ENCODE peak calls at places on chromosomes 3 and 15, in eight cellular contexts. G is pancreas, X is choroid plexus epithelial cell, W is brain microvascular endothelial cell, Y is PC-9, N is right lobe of liver, B is GM12865, V is OCI-LY7. D is an unnamed sample.

GRCh38 chr15:60584355-60585023 is 105.5 kb upstream of the ICE2 start:
- DNase-seq in G (no peak), Y (no peak), W (no peak), X (no peak), B (peak), N (no peak), V (no peak), D (peak)

GRCh38 chr15:78788261-78788660 is 23.0 kb downstream of the ADAMTS7 start:
- DNase-seq in W (no peak), B (no peak), Y (no peak), V (no peak), X (no peak), G (no peak), N (no peak), D (no peak)

GRCh38 chr15:79724312-79724711 is 172.5 kb downstream of the MTHFS start:
- DNase-seq in V (no peak), W (peak), B (no peak), N (no peak), G (no peak), X (peak), Y (no peak), D (peak)

GRCh38 chr15:83030021-83030420 is 18.6 kb upstream of the C15orf40 start:
- DNase-seq in B (no peak), G (no peak), W (peak), Y (no peak), V (no peak), X (peak), N (no peak), D (peak)

GRCh38 chr15:74037171-74038117 is 42.9 kb downstream of the PML start:
- DNase-seq in W (no peak), B (no peak), V (no peak), N (no peak), Y (no peak), G (no peak), X (no peak), D (no peak)

GRCh38 chr15:34969340-34970097 is at the start of gene AQR:
- DNase-seq in G (peak), B (peak), Y (peak), N (peak), W (peak), X (peak), V (peak), D (peak)

GRCh38 chr15:29143293-29143692 is 126.3 kb downstream of the NSMCE3 start:
- DNase-seq in V (no peak), G (no peak), N (no peak), X (no peak), W (no peak), Y (no peak), B (no peak), D (no peak)

GRCh38 chr3:117322866-117323265 is 613.3 kb downstream of the TUSC7 start:
- DNase-seq in W (no peak), V (no peak), X (peak), N (no peak), Y (no peak), B (peak), G (no peak), D (peak)

GRCh38 chr15:43954181-43954621 is 127.4 kb downstream of the WDR76 start:
- DNase-seq in Y (no peak), V (no peak), X (no peak), N (no peak), W (no peak), G (no peak), B (no peak), D (no peak)

GRCh38 chr15:47885921-47886320 is 168.6 kb downstream of the SEMA6D start:
- DNase-seq in N (no peak), B (no peak), Y (no peak), X (peak), V (no peak), W (peak), G (no peak), D (peak)

GRCh38 chr15:74857082-74857655 is 14.2 kb upstream of the ULK3 start:
- DNase-seq in W (no peak), G (no peak), B (peak), V (peak), X (no peak), Y (peak), N (no peak), D (no peak)

GRCh38 chr3:168024537-168024941 is 71.2 kb downstream of the GOLIM4 start:
- DNase-seq in N (no peak), X (peak), Y (no peak), G (no peak), B (no peak), V (no peak), W (peak), D (peak)

GRCh38 chr15:35956066-35956465 is 410.1 kb upstream of the DPH6 start:
- DNase-seq in W (no peak), B (no peak), N (no peak), G (no peak), V (no peak), X (no peak), Y (no peak), D (no peak)

GRCh38 chr3:112582242-112582874 is 20.5 kb downstream of the SLC35A5 start:
- DNase-seq in B (peak), Y (peak), G (no peak), V (peak), N (no peak), W (peak), X (peak), D (peak)

GRCh38 chr15:33587773-33588172 is 277.0 kb downstream of the RYR3 start:
- DNase-seq in V (no peak), G (no peak), B (no peak), W (peak), N (no peak), X (peak), Y (no peak), D (peak)

GRCh38 chr15:99729920-99730319 is 3.3 kb downstream of the LYSMD4 start:
- DNase-seq in W (peak), B (peak), X (peak), Y (no peak), N (no peak), V (peak), G (no peak), D (peak)

GRCh38 chr15:72353266-72353665 is 22.5 kb downstream of the HEXA start:
- DNase-seq in W (no peak), G (no peak), N (no peak), X (no peak), V (no peak), Y (peak), B (no peak), D (no peak)

GRCh38 chr15:43998607-43999006 is 171.8 kb downstream of the WDR76 start:
- DNase-seq in N (no peak), V (no peak), B (no peak), G (peak), W (peak), Y (no peak), X (peak), D (peak)

GRCh38 chr15:29854413-29854812 is 32.1 kb upstream of the TJP1 start:
- DNase-seq in Y (peak), V (no peak), W (no peak), G (no peak), X (no peak), B (no peak), N (no peak), D (no peak)

GRCh38 chr3:177618873-177619771 is 421.8 kb upstream of the TBL1XR1 start:
- DNase-seq in V (no peak), W (peak), X (peak), B (no peak), G (no peak), N (no peak), Y (peak), D (peak)

GRCh38 chr3:23077126-23077525 is 126.0 kb upstream of the UBE2E2 start:
- DNase-seq in B (no peak), Y (no peak), N (no peak), X (no peak), G (no peak), V (no peak), W (no peak), D (no peak)

GRCh38 chr15:90576711-90577389 is 47.1 kb downstream of the CRTC3 start:
- DNase-seq in X (no peak), B (no peak), V (no peak), W (no peak), G (no peak), N (no peak), Y (no peak), D (no peak)

GRCh38 chr15:66863382-66864085 is 161.5 kb downstream of the SMAD6 start:
- DNase-seq in Y (no peak), N (peak), B (no peak), W (no peak), G (no peak), V (no peak), X (no peak), D (no peak)

GRCh38 chr3:129650256-129650872 is 43.9 kb upstream of the PLXND1 start:
- DNase-seq in N (peak), W (peak), B (peak), X (peak), G (no peak), V (peak), Y (peak), D (peak)

GRCh38 chr15:69757186-69757585 is 304.6 kb downstream of the RPLP1 start:
- DNase-seq in V (no peak), B (no peak), W (no peak), N (no peak), G (no peak), Y (no peak), X (no peak), D (no peak)

GRCh38 chr3:33403756-33404155 is 36.4 kb downstream of the UBP1 start:
- DNase-seq in B (no peak), N (no peak), X (no peak), V (no peak), G (no peak), W (peak), Y (no peak), D (no peak)

GRCh38 chr3:61650719-61651118 is 89.3 kb downstream of the PTPRG start:
- DNase-seq in V (no peak), X (no peak), W (no peak), G (no peak), B (no peak), Y (no peak), N (no peak), D (no peak)
- TF ChIP-seq CTCF in V (no peak), X (no peak), W (no peak), G (no peak), B (no peak), Y (no peak), N (no peak), D (no peak)

GRCh38 chr3:16849240-16849639 is 35.5 kb upstream of the PLCL2 start:
- DNase-seq in G (no peak), W (peak), N (peak), B (peak), Y (no peak), V (peak), X (peak), D (peak)

GRCh38 chr3:16848007-16848406 is 36.7 kb upstream of the PLCL2 start:
- DNase-seq in V (no peak), N (no peak), B (peak), Y (no peak), W (no peak), X (no peak), G (no peak), D (no peak)

GRCh38 chr3:16844771-16845170 is 40.0 kb upstream of the PLCL2 start:
- DNase-seq in B (no peak), X (no peak), V (no peak), G (no peak), W (no peak), Y (no peak), N (no peak), D (no peak)

GRCh38 chr3:16846373-16847078 is 38.2 kb upstream of the PLCL2 start:
- DNase-seq in V (no peak), X (no peak), Y (no peak), G (peak), W (no peak), B (no peak), N (no peak), D (no peak)

DNA sequence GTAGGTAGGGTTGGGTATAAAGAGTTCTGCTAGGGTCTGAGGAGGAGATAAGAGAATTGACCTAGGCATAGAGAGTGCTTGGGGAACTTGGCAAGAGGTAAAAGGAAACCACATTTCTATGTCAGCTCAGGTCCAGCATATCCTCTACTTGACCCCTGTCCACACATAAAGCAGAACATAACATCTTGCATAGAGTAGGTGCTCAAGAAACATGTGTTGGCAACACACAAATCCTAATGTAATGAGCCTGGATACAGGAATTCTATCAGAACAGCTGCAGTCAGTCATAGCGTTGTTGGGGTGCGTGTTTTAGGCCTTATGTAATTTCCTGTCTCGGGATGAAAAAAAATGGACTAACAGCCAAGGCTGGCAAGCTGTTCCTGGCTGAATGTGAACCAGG is 35.0 kb upstream of the PLCL2 start:
- DNase-seq in V (no peak), Y (no peak), W (peak), B (no peak), X (peak), N (no peak), G (no peak), D (peak)
- H3K4me3 ChIP-seq in V (no peak), Y (no peak), W (no peak), B (no peak), X (no peak), N (no peak), G (no peak), D (no peak)

DNA sequence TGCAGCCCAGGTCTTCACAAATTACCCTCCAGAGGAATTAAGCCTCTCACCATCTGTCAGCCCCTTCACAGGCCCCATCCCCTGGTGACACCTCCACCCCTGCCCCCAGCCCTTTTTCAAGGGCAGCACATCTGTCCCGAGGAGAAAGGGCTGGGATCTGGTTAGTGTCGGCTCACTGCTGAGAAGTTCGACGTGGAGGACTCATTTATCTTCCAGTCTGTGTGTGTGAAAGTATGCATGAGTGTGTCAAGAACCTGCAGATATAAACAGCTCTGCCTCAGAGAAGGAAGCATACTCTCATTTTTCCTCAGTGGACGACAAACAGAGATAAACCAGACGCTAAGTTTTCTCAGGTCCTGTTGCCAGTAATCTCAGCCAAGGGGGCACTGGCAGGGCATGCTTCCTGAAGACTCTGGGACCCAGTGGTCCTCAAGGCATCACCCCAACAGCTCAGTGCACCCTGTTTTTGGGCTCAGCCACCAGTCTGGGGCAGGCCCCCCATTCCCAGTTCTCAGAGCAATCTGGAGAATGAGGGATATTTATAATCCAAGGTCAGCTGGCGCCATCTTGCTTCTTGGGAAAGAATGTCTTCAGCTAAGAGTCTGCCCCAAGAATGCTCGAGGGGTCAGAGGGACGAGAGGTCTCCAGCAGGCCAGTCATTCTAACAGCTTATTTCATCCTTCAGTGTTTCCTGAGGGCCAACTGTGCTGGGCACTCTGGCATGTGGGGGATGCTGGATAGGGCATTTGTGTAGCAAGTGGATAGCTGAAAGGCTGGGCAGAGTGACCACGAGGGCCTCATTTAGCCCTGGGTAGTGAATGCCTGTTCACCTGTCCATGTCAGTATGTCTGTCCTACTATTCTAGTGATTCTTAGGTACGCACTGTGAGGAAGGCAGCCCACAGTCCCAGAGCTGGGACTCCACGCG is 73.6 kb downstream of the ADCY5 start:
- DNase-seq in W (no peak), V (no peak), N (no peak), Y (no peak), B (no peak), G (no peak), X (peak), D (peak)
- TF ChIP-seq CTCF in W (peak), V (no peak), N (no peak), Y (no peak), B (no peak), G (no peak), X (peak), D (no peak)

GRCh38 chr3:133490468-133491351 is 82.8 kb upstream of the CDV3 start:
- DNase-seq in X (no peak), N (no peak), G (no peak), V (peak), Y (no peak), B (peak), W (no peak), D (no peak)
- H3K4me3 ChIP-seq in X (no peak), N (no peak), G (no peak), V (peak), Y (no peak), B (peak), W (no peak), D (no peak)

GRCh38 chr3:10988991-10989484 is 3.5 kb upstream of the SLC6A1 start:
- DNase-seq in N (no peak), V (no peak), X (no peak), B (no peak), G (no peak), Y (no peak), W (no peak), D (no peak)
- TF ChIP-seq CTCF in N (no peak), V (no peak), X (no peak), B (no peak), G (no peak), Y (no peak), W (no peak), D (no peak)

GRCh38 chr3:12986031-12986430 is 87.2 kb downstream of the IQSEC1 start:
- DNase-seq in Y (no peak), V (no peak), B (no peak), N (no peak), X (no peak), W (no peak), G (no peak), D (no peak)
- H3K4me3 ChIP-seq in Y (no peak), V (no peak), B (no peak), N (no peak), X (no peak), W (no peak), G (no peak), D (no peak)